ENCODE peak calls at places on chromosomes 11 and 22, in four cellular contexts. One of them, this sample, is unnamed.
A peak's percentile ranks its signal among the peaks of the same experiment; 100 is the strongest.

GRCh38 chr11:64334764-64335741 is 5.0 kb upstream of the CCDC88B start:
- DNase-seq in HepG2: peak; percentile 85
- DNase-seq in A549: peak; percentile 96
- DNase-seq in K562: peak; percentile 97
- DNase-seq in this sample: peak; percentile 87

GRCh38 chr11:14075118-14075601 is 112.6 kb downstream of the SPON1 start:
- DNase-seq in K562: no peak
- DNase-seq in A549: no peak
- DNase-seq in HepG2: no peak
- DNase-seq in this sample: no peak

GRCh38 chr22:17120711-17121234 is 387 bp downstream of the TMEM121B start:
- DNase-seq in HepG2: no peak
- DNase-seq in A549: no peak
- DNase-seq in K562: no peak
- DNase-seq in this sample: no peak

GRCh38 chr22:37733625-37734401 is 37.0 kb downstream of the TRIOBP start:
- DNase-seq in A549: no peak
- DNase-seq in HepG2: no peak
- DNase-seq in K562: no peak
- DNase-seq in this sample: no peak

GRCh38 chr22:50059185-50059880 is 1.2 kb upstream of the TTLL8 start:
- DNase-seq in A549: peak; percentile 29
- DNase-seq in K562: peak; percentile 47
- DNase-seq in HepG2: peak; percentile 24
- DNase-seq in this sample: no peak

GRCh38 chr22:25492950-25493790 is 71.3 kb upstream of the GRK3 start:
- DNase-seq in HepG2: no peak
- DNase-seq in K562: no peak
- DNase-seq in A549: no peak
- DNase-seq in this sample: no peak

GRCh38 chr11:13103962-13104554 is 94.9 kb downstream of the RASSF10 start:
- DNase-seq in K562: no peak
- DNase-seq in HepG2: no peak
- DNase-seq in A549: no peak
- DNase-seq in this sample: no peak

GRCh38 chr11:128502736-128503135 is 84.6 kb downstream of the ETS1 start:
- DNase-seq in K562: no peak
- DNase-seq in HepG2: no peak
- DNase-seq in A549: peak; percentile 46
- DNase-seq in this sample: no peak

GRCh38 chr22:22044153-22044552 is 61.6 kb upstream of the TOP3B start:
- DNase-seq in A549: no peak
- DNase-seq in K562: no peak
- DNase-seq in HepG2: no peak
- DNase-seq in this sample: no peak

GRCh38 chr11:77191429-77191822 is 63.4 kb downstream of the MYO7A start:
- DNase-seq in HepG2: no peak
- DNase-seq in K562: peak; percentile 68
- DNase-seq in A549: peak; percentile 58
- DNase-seq in this sample: no peak

GRCh38 chr11:96763244-96763643 is 373.4 kb downstream of the JRKL start:
- DNase-seq in HepG2: no peak
- DNase-seq in A549: no peak
- DNase-seq in K562: no peak
- DNase-seq in this sample: no peak

DNA sequence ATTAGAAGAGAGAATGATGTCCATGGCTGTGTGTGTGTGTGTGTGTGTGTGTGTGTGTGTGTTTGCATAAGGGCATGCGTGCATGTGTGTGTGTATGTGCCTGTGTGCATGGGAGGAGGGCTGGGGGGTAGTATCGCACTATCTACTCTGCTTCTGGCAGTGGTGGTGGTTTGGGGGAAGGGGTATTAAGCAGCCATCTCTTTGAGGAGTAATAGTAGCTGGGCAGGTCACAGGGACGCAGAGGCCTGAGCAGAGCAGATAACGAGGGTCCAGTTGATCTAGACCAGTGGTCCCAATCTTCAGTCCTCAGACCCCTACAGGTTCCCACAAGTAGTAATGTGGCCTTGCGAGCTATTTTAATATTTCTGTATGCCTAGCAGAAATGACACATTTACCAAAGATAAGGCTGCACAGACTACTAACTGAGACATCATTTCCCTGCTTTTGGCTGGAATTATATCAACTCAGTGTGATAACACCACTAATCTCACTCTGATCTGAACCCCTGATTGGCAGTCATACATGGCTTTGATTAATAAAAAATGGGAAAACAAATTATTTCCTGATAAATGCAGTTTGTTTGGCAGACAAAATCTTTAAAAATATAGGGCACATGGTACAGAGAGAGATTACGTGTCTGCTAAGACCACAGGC is 354.3 kb downstream of the BUD13 start:
- DNase-seq in K562: no peak
- DNase-seq in HepG2: no peak
- DNase-seq in A549: no peak
- DNase-seq in this sample: no peak
- TF ChIP-seq CHD4 in K562: no peak
- TF ChIP-seq CHD4 in HepG2: no peak
- TF ChIP-seq CHD4 in A549: no peak
- TF ChIP-seq CHD4 in this sample: no peak

DNA sequence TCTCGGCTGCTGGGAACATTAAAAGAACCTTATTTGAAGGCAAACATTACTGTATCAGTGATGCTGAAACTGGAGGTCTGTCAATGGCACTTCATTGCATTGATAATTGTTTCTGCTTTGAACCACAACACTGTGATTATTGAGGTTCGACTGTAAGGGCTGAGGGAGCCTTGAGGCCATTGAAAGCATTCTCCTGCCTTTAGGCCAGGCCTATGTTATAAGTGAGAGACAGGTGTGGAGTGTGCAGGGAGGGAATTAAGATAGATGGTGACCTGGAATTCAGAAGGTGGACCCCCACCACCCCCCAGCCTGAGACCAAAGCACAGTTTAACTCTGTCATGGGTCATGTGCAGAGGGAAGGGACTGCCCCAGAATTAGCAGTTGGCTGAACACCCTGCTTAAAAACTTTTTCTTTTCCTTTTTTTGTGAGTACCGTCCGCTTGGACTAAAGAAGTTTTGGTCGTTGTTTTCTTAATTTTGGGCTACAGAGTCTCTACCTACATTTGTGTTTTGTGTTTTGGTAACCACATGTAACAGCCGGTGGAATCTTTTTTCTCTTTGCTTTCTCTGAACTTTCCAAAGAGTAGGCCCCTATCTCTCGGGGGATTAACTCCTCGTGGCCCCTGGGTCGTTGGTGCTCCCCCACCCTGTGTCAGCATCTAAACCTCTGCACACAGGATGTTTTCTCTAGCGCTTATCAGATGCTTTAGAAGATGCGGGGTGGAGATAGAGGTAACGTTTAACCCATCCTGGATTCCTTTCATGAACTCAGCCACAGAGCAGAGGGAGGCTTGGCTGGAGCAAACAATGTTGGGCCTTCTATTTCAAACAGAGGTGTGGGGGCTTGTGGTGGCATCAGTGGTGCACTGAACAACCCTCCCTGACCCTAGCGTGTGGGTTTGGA is 43.7 kb downstream of the ZBTB16 start:
- DNase-seq in K562: no peak
- DNase-seq in HepG2: peak; percentile 5
- DNase-seq in A549: no peak
- DNase-seq in this sample: no peak
- H3K4me3 ChIP-seq in K562: no peak overlapping the region
- H3K4me3 ChIP-seq in HepG2: no peak overlapping the region
- H3K4me3 ChIP-seq in A549: no peak overlapping the region
- H3K4me3 ChIP-seq in this sample: no peak overlapping the region

DNA sequence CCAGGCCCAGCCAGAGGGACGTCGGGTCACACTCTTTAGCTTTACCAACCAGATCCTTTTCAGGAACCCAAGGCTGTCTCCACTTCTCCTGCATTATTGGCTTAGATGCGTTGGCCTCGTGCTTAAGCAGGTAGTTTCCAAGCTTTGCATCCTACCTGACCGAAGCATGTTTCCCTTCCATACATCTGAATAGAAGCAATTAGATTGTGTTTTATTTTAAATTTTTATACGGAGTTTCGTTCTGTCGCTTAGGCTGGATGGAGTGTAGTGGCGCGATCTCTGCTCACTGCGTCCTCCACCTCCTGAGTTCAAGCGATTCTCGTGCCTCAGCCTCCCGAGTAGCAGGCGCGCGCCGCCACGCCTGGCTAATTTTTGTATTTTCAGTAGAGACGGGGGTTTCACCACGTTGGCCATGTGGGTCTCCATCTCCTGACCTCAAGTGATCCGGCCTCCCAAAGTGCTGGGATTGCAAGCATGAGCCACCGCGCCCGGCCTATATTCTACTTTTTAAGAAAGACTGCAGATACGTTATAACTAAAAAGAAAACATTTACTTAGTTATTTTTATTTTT is 677 bp downstream of the DYNC2H1 start:
- DNase-seq in A549: peak; percentile 9
- DNase-seq in HepG2: no peak
- DNase-seq in K562: no peak
- DNase-seq in this sample: no peak
- TF ChIP-seq CHD4 in A549: no peak
- TF ChIP-seq CHD4 in HepG2: no peak
- TF ChIP-seq CHD4 in K562: no peak
- TF ChIP-seq CHD4 in this sample: no peak

GRCh38 chr11:65619281-65619928 is 3.8 kb downstream of the PCNX3 start:
- DNase-seq in A549: no peak
- DNase-seq in HepG2: no peak
- DNase-seq in K562: no peak
- DNase-seq in this sample: no peak
- H3K4me3 ChIP-seq in A549: no peak overlapping the region
- H3K4me3 ChIP-seq in HepG2: no peak overlapping the region
- H3K4me3 ChIP-seq in K562: no peak overlapping the region
- H3K4me3 ChIP-seq in this sample: no peak overlapping the region

DNA sequence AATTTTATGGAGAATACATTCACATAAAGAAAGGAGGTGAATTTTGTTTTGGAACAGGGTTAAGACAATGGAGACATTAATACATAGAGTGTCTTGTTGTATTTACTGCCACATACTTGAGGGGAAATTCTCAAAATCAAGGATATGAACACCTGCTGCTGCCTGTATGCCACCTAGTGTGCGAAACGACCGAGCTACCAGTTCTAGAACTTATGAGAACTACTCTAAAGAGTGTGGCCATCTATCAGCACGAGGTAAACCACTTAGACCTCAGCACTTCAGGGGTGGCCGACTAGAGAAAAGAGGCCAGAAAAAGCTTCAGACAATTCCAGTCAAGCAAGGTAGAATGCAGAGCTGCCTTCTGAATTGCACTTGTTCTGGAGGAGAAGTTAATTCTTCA is 1.5 kb upstream of the AGBL2 start:
- DNase-seq in A549: peak; percentile 26
- DNase-seq in K562: no peak
- DNase-seq in HepG2: no peak
- DNase-seq in this sample: no peak
- TF ChIP-seq CHD4 in A549: no peak
- TF ChIP-seq CHD4 in K562: no peak
- TF ChIP-seq CHD4 in HepG2: no peak
- TF ChIP-seq CHD4 in this sample: no peak

GRCh38 chr11:65887723-65888162 is 528 bp downstream of the FIBP start:
- DNase-seq in A549: peak; percentile 45
- DNase-seq in K562: no peak
- DNase-seq in HepG2: no peak
- DNase-seq in this sample: no peak

GRCh38 chr11:65885231-65885630 is 3.0 kb downstream of the FIBP start:
- DNase-seq in K562: no peak
- DNase-seq in HepG2: no peak
- DNase-seq in A549: no peak
- DNase-seq in this sample: no peak

GRCh38 chr11:65888163-65888814 is at the start of gene FIBP:
- DNase-seq in K562: peak; percentile 98
- DNase-seq in A549: peak; percentile 97
- DNase-seq in HepG2: peak; percentile 90
- DNase-seq in this sample: peak; percentile 83

GRCh38 chr11:65885808-65886536 is 2.3 kb downstream of the FIBP start:
- DNase-seq in A549: no peak
- DNase-seq in K562: no peak
- DNase-seq in HepG2: no peak
- DNase-seq in this sample: no peak

GRCh38 chr11:65887026-65887722 is 1.1 kb downstream of the FIBP start:
- DNase-seq in HepG2: no peak
- DNase-seq in A549: no peak
- DNase-seq in K562: no peak
- DNase-seq in this sample: no peak
- H3K4me3 ChIP-seq in HepG2: peak overlapping the region; percentile 74
- H3K4me3 ChIP-seq in A549: peak overlapping the region; percentile 72
- H3K4me3 ChIP-seq in K562: peak overlapping the region; percentile 69
- H3K4me3 ChIP-seq in this sample: peak overlapping the region; percentile 90

This sample was measured in GM12878.